ENCODE peak calls at places on chromosomes 3 and 15, in five cellular contexts. K is coronary artery, L is HCEC 1CT, E is AG08396, Z is nucleus accumbens. R is an unnamed sample.

GRCh38 chr3:141076821-141077571 is 25.8 kb downstream of the SPSB4 start:
- DNase-seq in L (no peak), K (no peak), E (peak), Z (peak), R (no peak)

GRCh38 chr3:4742359-4742758 is 236.9 kb upstream of the BHLHE40 start:
- DNase-seq in Z (no peak), K (no peak), L (no peak), E (no peak), R (no peak)

GRCh38 chr3:103203431-103203830 is 768.6 kb downstream of the ZPLD1 start:
- DNase-seq in L (no peak), E (no peak), Z (no peak), K (no peak), R (no peak)

GRCh38 chr3:27657404-27657803 is 64.7 kb downstream of the EOMES start:
- DNase-seq in Z (no peak), L (no peak), E (no peak), K (no peak), R (no peak)

GRCh38 chr3:134711284-134711683 is 60.5 kb upstream of the KY start:
- DNase-seq in K (no peak), L (no peak), E (no peak), Z (no peak), R (no peak)

GRCh38 chr3:64138046-64138445 is 87.2 kb downstream of the PRICKLE2 start:
- DNase-seq in L (peak), Z (no peak), K (no peak), E (no peak), R (no peak)

GRCh38 chr3:53085476-53085875 is 39.6 kb upstream of the SFMBT1 start:
- DNase-seq in Z (no peak), K (peak), L (no peak), E (no peak), R (no peak)

GRCh38 chr15:98203872-98204660 is 243.6 kb downstream of the ARRDC4 start:
- DNase-seq in Z (no peak), E (no peak), L (no peak), K (no peak), R (no peak)

GRCh38 chr15:43204016-43204901 is 16.6 kb downstream of the EPB42 start:
- DNase-seq in L (peak), K (no peak), Z (no peak), E (peak), R (no peak)

GRCh38 chr3:10926831-10927521 is 65.6 kb upstream of the SLC6A1 start:
- DNase-seq in Z (no peak), E (no peak), K (peak), L (no peak), R (no peak)

GRCh38 chr15:78007965-78008886 is 69.3 kb downstream of the TBC1D2B start:
- DNase-seq in L (peak), K (no peak), E (peak), Z (no peak), R (peak)

GRCh38 chr3:105385868-105386508 is 19.3 kb downstream of the ALCAM start:
- DNase-seq in K (no peak), Z (no peak), L (no peak), E (no peak), R (no peak)

GRCh38 chr3:122322095-122323075 is 2.7 kb upstream of the CSTA start:
- DNase-seq in K (no peak), L (no peak), E (no peak), Z (no peak), R (no peak)

GRCh38 chr3:139123377-139124095 is 78.8 kb upstream of the PRR23C start:
- DNase-seq in L (no peak), E (no peak), Z (no peak), K (no peak), R (no peak)

GRCh38 chr3:13106308-13106970 is 33.2 kb upstream of the IQSEC1 start:
- DNase-seq in Z (no peak), K (no peak), L (no peak), E (no peak), R (no peak)

GRCh38 chr15:25849431-25849921 is 13.7 kb downstream of the ATP10A start:
- DNase-seq in Z (no peak), E (peak), L (peak), K (peak), R (no peak)

GRCh38 chr15:96353931-96354730 is 23.6 kb downstream of the NR2F2 start:
- DNase-seq in Z (no peak), L (peak), K (peak), E (peak), R (no peak)

GRCh38 chr3:173502983-173503568 is 105.5 kb downstream of the NLGN1 start:
- DNase-seq in L (no peak), E (no peak), Z (no peak), K (no peak), R (no peak)

GRCh38 chr3:140545756-140546155 is 132.1 kb upstream of the TRIM42 start:
- DNase-seq in L (no peak), E (no peak), Z (no peak), K (no peak), R (no peak)

GRCh38 chr3:9158865-9159630 is 90.4 kb downstream of the SRGAP3 start:
- DNase-seq in L (no peak), E (no peak), K (no peak), Z (no peak), R (no peak)

GRCh38 chr15:86236721-86237121 is 157.1 kb downstream of the AGBL1 start:
- DNase-seq in K (no peak), L (no peak), E (no peak), Z (no peak), R (no peak)

GRCh38 chr15:93706476-93706875 is 524.9 kb upstream of the MCTP2 start:
- DNase-seq in E (no peak), Z (no peak), K (no peak), L (no peak), R (no peak)

GRCh38 chr3:139284221-139284620 is 59.6 kb upstream of the MRPS22 start:
- DNase-seq in L (peak), E (no peak), K (no peak), Z (no peak), R (no peak)

GRCh38 chr3:99721633-99722007 is 83.2 kb downstream of the COL8A1 start:
- DNase-seq in Z (no peak), K (no peak), L (no peak), E (no peak), R (no peak)

GRCh38 chr3:174329321-174329720 is 529.8 kb upstream of the NAALADL2 start:
- DNase-seq in Z (no peak), L (peak), E (peak), K (no peak), R (no peak)

GRCh38 chr3:1855836-1856235 is 242.8 kb upstream of the CNTN4 start:
- DNase-seq in K (no peak), Z (no peak), E (no peak), L (no peak), R (no peak)

GRCh38 chr15:82737975-82738374 is 28.3 kb upstream of the AP3B2 start:
- DNase-seq in L (no peak), Z (no peak), K (no peak), E (no peak), R (no peak)

GRCh38 chr15:66720206-66721010 is 18.4 kb downstream of the SMAD6 start:
- DNase-seq in K (peak), Z (no peak), L (peak), E (peak), R (no peak)

GRCh38 chr3:146280859-146281258 is 30.0 kb upstream of the PLSCR4 start:
- DNase-seq in E (peak), K (no peak), Z (no peak), L (no peak), R (no peak)

GRCh38 chr15:83844742-83845141 is 190.8 kb downstream of the ADAMTSL3 start:
- DNase-seq in K (no peak), Z (no peak), L (peak), E (no peak), R (no peak)

GRCh38 chr15:74892313-74892712 is 2.5 kb downstream of the MPI start:
- DNase-seq in L (no peak), K (no peak), E (no peak), Z (no peak), R (no peak)

R was measured in hypothalamus.